ENCODE peak calls at places on chromosomes 12 and 14, in four cellular contexts. X is GM12891, N is GM12878, U is HepG2. Q is an unnamed sample.

GRCh38 chr12:76782440-76782996 is 18.6 kb downstream of the ZDHHC17 start:
- DNase-seq in X (no peak), N (no peak), U (peak; percentile 7), Q (no peak)

GRCh38 chr14:103495854-103496253 is 26.8 kb downstream of the CKB start:
- DNase-seq in X (no peak), N (no peak), U (no peak), Q (no peak)

GRCh38 chr14:100140452-100141132 is 18.9 kb downstream of the DEGS2 start:
- DNase-seq in X (no peak), N (no peak), U (peak; percentile 82), Q (no peak)

GRCh38 chr12:93146278-93146939 is 217.3 kb upstream of the EEA1 start:
- DNase-seq in X (no peak), N (no peak), U (no peak), Q (no peak)

GRCh38 chr14:75379246-75379929 is 48.4 kb upstream of the JDP2 start:
- DNase-seq in X (no peak), N (no peak), U (no peak), Q (no peak)

GRCh38 chr12:1532367-1532752 is 62.0 kb downstream of the FBXL14 start:
- DNase-seq in X (no peak), N (no peak), U (no peak), Q (no peak)

GRCh38 chr12:31584782-31585181 is 6.2 kb downstream of the DENND5B start:
- DNase-seq in X (no peak), N (no peak), U (no peak), Q (no peak)

GRCh38 chr14:51865953-51866747 is 5.7 kb downstream of the GNG2 start:
- DNase-seq in X (no peak), N (no peak), U (no peak), Q (no peak)

GRCh38 chr12:24681570-24681969 is 267.3 kb downstream of the BCAT1 start:
- DNase-seq in X (no peak), N (no peak), U (no peak), Q (no peak)

GRCh38 chr12:45050751-45051489 is at the start of gene DBX2:
- DNase-seq in X (no peak), N (no peak), U (no peak), Q (no peak)

GRCh38 chr12:123131879-123132402 is 18.9 kb downstream of the PITPNM2 start:
- DNase-seq in X (no peak), N (no peak), U (no peak), Q (no peak)

GRCh38 chr14:82055511-82055910 is 521.9 kb upstream of the SEL1L start:
- DNase-seq in X (no peak), N (no peak), U (no peak), Q (no peak)

GRCh38 chr12:123897221-123897620 is 75.4 kb downstream of the CCDC92 start:
- DNase-seq in X (no peak), N (no peak), U (no peak), Q (no peak)

GRCh38 chr12:124625867-124626675 is 58.7 kb upstream of the NCOR2 start:
- DNase-seq in X (no peak), N (no peak), U (peak; percentile 16), Q (no peak)

GRCh38 chr12:51196547-51196946 is 21.3 kb downstream of the POU6F1 start:
- DNase-seq in X (no peak), N (no peak), U (no peak), Q (no peak)

GRCh38 chr12:116714175-116714574 is 23.7 kb downstream of the SPRING1 start:
- DNase-seq in X (no peak), N (no peak), U (no peak), Q (no peak)

GRCh38 chr12:75571651-75572050 is 60.2 kb upstream of the KRR1 start:
- DNase-seq in X (no peak), N (no peak), U (no peak), Q (no peak)

GRCh38 chr14:94109915-94110250 is 653 bp upstream of the IFI27 start:
- DNase-seq in X (no peak), N (no peak), U (no peak), Q (no peak)

GRCh38 chr14:90630407-90630806 is 185.8 kb downstream of the TTC7B start:
- DNase-seq in X (no peak), N (no peak), U (no peak), Q (no peak)

GRCh38 chr14:100031506-100032281 is 33.5 kb upstream of the EVL start:
- DNase-seq in X (no peak), N (no peak), U (no peak), Q (no peak)

GRCh38 chr12:80412343-80412953 is 31.6 kb upstream of the PTPRQ start:
- DNase-seq in X (no peak), N (no peak), U (peak; percentile 40), Q (no peak)

GRCh38 chr14:93543766-93544165 is 113.0 kb downstream of the UNC79 start:
- DNase-seq in X (no peak), N (no peak), U (peak; percentile 10), Q (no peak)

GRCh38 chr14:56760164-56760914 is 49.9 kb downstream of the OTX2 start:
- DNase-seq in X (no peak), N (no peak), U (no peak), Q (no peak)

GRCh38 chr14:72892879-72893635 is 844 bp downstream of the DPF3 start:
- DNase-seq in X (peak; percentile 35), N (no peak), U (no peak), Q (no peak)

GRCh38 chr12:63995512-63995911 is 151.0 kb downstream of the SRGAP1 start:
- DNase-seq in X (no peak), N (no peak), U (no peak), Q (no peak)

GRCh38 chr14:27242874-27243273 is 645.0 kb upstream of the NOVA1 start:
- DNase-seq in X (no peak), N (no peak), U (no peak), Q (no peak)

GRCh38 chr14:24911324-24912095 is 138.4 kb downstream of the STXBP6 start:
- DNase-seq in X (no peak), N (peak; percentile 27), U (no peak), Q (no peak)

GRCh38 chr14:59061292-59061691 is 127.2 kb upstream of the DAAM1 start:
- DNase-seq in X (no peak), N (no peak), U (no peak), Q (no peak)

GRCh38 chr12:131829795-131830334 is 1.7 kb downstream of the MMP17 start:
- DNase-seq in X (no peak), N (no peak), U (no peak), Q (no peak)

GRCh38 chr12:108530141-108530540 is 15.1 kb downstream of the FICD start:
- DNase-seq in X (no peak), N (no peak), U (no peak), Q (no peak)

GRCh38 chr14:70955543-70956480 is 48.6 kb downstream of the PCNX1 start:
- DNase-seq in X (no peak), N (no peak), U (peak; percentile 29), Q (no peak)

GRCh38 chr14:95547272-95547625 is 12.4 kb downstream of the GLRX5 start:
- DNase-seq in X (no peak), N (no peak), U (no peak), Q (no peak)

GRCh38 chr12:56375598-56376434 is 13.2 kb upstream of the APOF start:
- DNase-seq in X (no peak), N (no peak), U (no peak), Q (no peak)

GRCh38 chr12:49582201-49582600 is 14.3 kb upstream of the MCRS1 start:
- DNase-seq in X (no peak), N (no peak), U (no peak), Q (no peak)

GRCh38 chr14:99133563-99134332 is 138.2 kb downstream of the BCL11B start:
- DNase-seq in X (no peak), N (no peak), U (no peak), Q (no peak)

GRCh38 chr12:115109863-115110262 is 425.9 kb upstream of the TBX3 start:
- DNase-seq in X (no peak), N (no peak), U (no peak), Q (no peak)

GRCh38 chr12:28161697-28162096 is 28.6 kb upstream of the CCDC91 start:
- DNase-seq in X (no peak), N (no peak), U (no peak), Q (no peak)

GRCh38 chr14:31420319-31421081 is at the start of gene HEATR5A:
- DNase-seq in X (peak; percentile 84), N (peak; percentile 69), U (peak; percentile 98), Q (peak; percentile 82)
- TF ChIP-seq POLR2A in X (peak; percentile 96), N (peak; percentile 100), U (no peak), Q (peak; percentile 99)

GRCh38 chr12:47707355-47707754 is 1.5 kb upstream of the RPAP3 start:
- DNase-seq in X (no peak), N (no peak), U (no peak), Q (no peak)

GRCh38 chr12:47707905-47708543 is 2.2 kb upstream of the RPAP3 start:
- DNase-seq in X (no peak), N (no peak), U (no peak), Q (no peak)

GRCh38 chr12:47705571-47706425 is at the start of gene RPAP3:
- DNase-seq in X (peak; percentile 78), N (peak; percentile 65), U (peak; percentile 87), Q (peak; percentile 73)

GRCh38 chr12:47705239-47705570 is 625 bp downstream of the RPAP3 start:
- DNase-seq in X (no peak), N (no peak), U (no peak), Q (no peak)

GRCh38 chr12:47704719-47705118 is 1.1 kb downstream of the RPAP3 start:
- DNase-seq in X (no peak), N (no peak), U (no peak), Q (no peak)
- TF ChIP-seq TAF1 in X (no peak), N (no peak), U (no peak), Q (no peak)

DNA sequence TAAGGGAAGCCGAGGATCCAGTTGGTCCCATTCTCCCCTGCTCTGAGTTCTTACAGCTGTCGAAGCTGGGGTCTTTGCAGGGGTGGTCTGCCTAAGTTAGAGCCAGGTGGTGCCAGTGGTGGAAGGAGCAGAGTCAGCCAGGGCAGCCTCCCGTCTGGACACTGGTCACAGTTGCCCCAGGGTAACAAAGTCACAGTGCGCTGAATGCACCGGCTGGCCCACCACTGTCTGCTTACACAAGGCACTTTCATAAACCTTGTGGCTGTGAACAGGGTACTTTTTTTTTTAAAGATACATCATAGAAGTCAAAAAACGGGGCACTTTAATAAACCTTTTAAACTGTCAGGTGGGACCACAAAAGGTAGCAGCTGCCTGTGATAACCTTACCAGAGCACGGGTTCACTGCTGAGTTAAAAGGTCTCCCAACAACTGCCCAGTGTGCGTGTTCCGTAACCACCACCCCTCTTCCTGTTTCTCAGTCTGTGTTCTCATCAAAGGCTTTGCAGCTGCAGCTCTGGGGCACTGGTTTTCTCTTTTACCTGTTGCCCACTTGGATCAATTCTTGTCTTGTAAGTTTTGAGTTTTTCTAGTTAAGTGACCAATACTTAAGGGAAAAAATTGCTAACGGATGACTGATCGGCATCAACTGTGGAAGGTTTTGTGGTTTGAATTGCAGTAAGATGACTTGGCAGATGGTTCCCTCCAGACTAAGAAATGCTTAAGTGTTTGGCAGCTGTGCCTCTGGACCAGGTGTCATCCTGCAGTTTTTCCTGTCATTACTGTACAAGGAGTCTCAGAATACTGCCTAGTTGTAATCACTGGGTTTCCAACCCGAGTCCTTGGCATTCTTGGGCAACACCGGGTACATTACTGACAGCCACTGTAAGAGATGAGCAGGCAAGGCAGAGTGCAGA is 55.9 kb downstream of the DYNC1H1 start:
- DNase-seq in X (no peak), N (no peak), U (no peak), Q (no peak)
- TF ChIP-seq POLR2AphosphoS5 in X (no peak), N (no peak), U (no peak), Q (no peak)

GRCh38 chr12:6936642-6937480 is 6.8 kb upstream of the RNU7-1 start:
- DNase-seq in X (no peak), N (no peak), U (no peak), Q (no peak)
- TF ChIP-seq POLR2A in X (no peak), N (peak; percentile 75), U (no peak), Q (peak; percentile 58)

Q was measured in GM12892.